ENCODE peak calls at places on chromosomes 12 and 14, in four cellular contexts. S is cardiac fibroblast, B is activated B cell treated with CpG ODN at 0.5 μM for 24 hours, V is fibroblast of the aortic adventitia. J is an unnamed sample.

GRCh38 chr14:52117433-52117832 is 48.6 kb upstream of the NID2 start:
- DNase-seq in S (peak), B (no peak), V (no peak), J (no peak)

GRCh38 chr14:53894456-53894855 is 62.2 kb downstream of the BMP4 start:
- DNase-seq in S (peak), B (no peak), V (peak), J (no peak)

GRCh38 chr14:99189201-99189801 is 82.7 kb downstream of the BCL11B start:
- DNase-seq in S (no peak), B (no peak), V (no peak), J (no peak)

GRCh38 chr12:16228067-16228466 is 49.4 kb downstream of the SLC15A5 start:
- DNase-seq in S (peak), B (no peak), V (peak), J (no peak)

GRCh38 chr14:65425885-65426284 is 13.4 kb downstream of the FUT8 start:
- DNase-seq in S (no peak), B (no peak), V (no peak), J (no peak)

GRCh38 chr14:104955396-104955770 is 22.8 kb downstream of the AHNAK2 start:
- DNase-seq in S (no peak), B (no peak), V (no peak), J (no peak)

GRCh38 chr14:69398053-69398817 is at the start of the genes ERH and SLC39A9:
- DNase-seq in S (peak), B (peak), V (peak), J (peak)

GRCh38 chr14:54570651-54571415 is 3.9 kb downstream of the SAMD4A start:
- DNase-seq in S (peak), B (no peak), V (peak), J (no peak)

GRCh38 chr14:22561661-22562579 is 27.1 kb downstream of the DAD1 start:
- DNase-seq in S (no peak), B (no peak), V (no peak), J (no peak)

GRCh38 chr12:46299846-46300245 is 31.0 kb upstream of the SLC38A1 start:
- DNase-seq in S (peak), B (no peak), V (no peak), J (no peak)

GRCh38 chr12:62361048-62361447 is 100.8 kb downstream of the USP15 start:
- DNase-seq in S (no peak), B (no peak), V (peak), J (no peak)

GRCh38 chr14:74580275-74580672 is 31.8 kb downstream of the LTBP2 start:
- DNase-seq in S (no peak), B (no peak), V (no peak), J (no peak)

GRCh38 chr14:71296184-71296583 is 388.9 kb downstream of the PCNX1 start:
- DNase-seq in S (no peak), B (no peak), V (no peak), J (no peak)

GRCh38 chr14:97978336-97978735 is 1181.2 kb downstream of the VRK1 start:
- DNase-seq in S (peak), B (no peak), V (peak), J (peak)

GRCh38 chr12:3202734-3203446 is 125.7 kb downstream of the TSPAN9 start:
- DNase-seq in S (peak), B (peak), V (peak), J (no peak)

GRCh38 chr14:100839573-100840175 is 13.8 kb downstream of the MEG3 start:
- DNase-seq in S (no peak), B (no peak), V (no peak), J (no peak)

GRCh38 chr12:22525426-22525825 is 18.9 kb downstream of the C2CD5 start:
- DNase-seq in S (peak), B (no peak), V (peak), J (no peak)

GRCh38 chr14:77868552-77869300 is 68.8 kb downstream of the ADCK1 start:
- DNase-seq in S (no peak), B (no peak), V (no peak), J (no peak)

GRCh38 chr12:107320929-107321618 is 227.7 kb upstream of the CRY1 start:
- DNase-seq in S (no peak), B (no peak), V (peak), J (peak)

GRCh38 chr12:131641315-131641714 is 69.6 kb upstream of the SFSWAP start:
- DNase-seq in S (no peak), B (no peak), V (no peak), J (peak)

GRCh38 chr14:84028205-84028604 is 1501.7 kb upstream of the FLRT2 start:
- DNase-seq in S (no peak), B (no peak), V (no peak), J (no peak)

GRCh38 chr14:50270932-50271331 is 39.6 kb upstream of the SOS2 start:
- DNase-seq in S (no peak), B (no peak), V (no peak), J (no peak)

GRCh38 chr12:99154264-99154982 is 493.1 kb upstream of the GARIN6 start:
- DNase-seq in S (peak), B (no peak), V (no peak), J (no peak)

GRCh38 chr12:120903818-120904773 is at the start of gene SPPL3:
- DNase-seq in S (peak), B (peak), V (peak), J (peak)
- TF ChIP-seq CTCF in S (no peak), B (no peak), V (no peak), J (no peak)

GRCh38 chr14:58878740-58879139 is 241.0 kb downstream of the DACT1 start:
- DNase-seq in S (no peak), B (no peak), V (no peak), J (no peak)

GRCh38 chr14:58881433-58881832 is 243.7 kb downstream of the DACT1 start:
- DNase-seq in S (no peak), B (no peak), V (no peak), J (no peak)

GRCh38 chr14:58882577-58883018 is 244.8 kb downstream of the DACT1 start:
- DNase-seq in S (peak), B (no peak), V (peak), J (no peak)

GRCh38 chr14:58887931-58888330 is 250.2 kb downstream of the DACT1 start:
- DNase-seq in S (no peak), B (no peak), V (no peak), J (no peak)

GRCh38 chr14:58884442-58884841 is 246.7 kb downstream of the DACT1 start:
- DNase-seq in S (no peak), B (no peak), V (no peak), J (no peak)
- TF ChIP-seq CTCF in S (peak), B (no peak), V (no peak), J (peak)

GRCh38 chr14:56357478-56357877 is 222.1 kb upstream of the TMEM260 start:
- DNase-seq in S (peak), B (no peak), V (peak), J (no peak)

GRCh38 chr14:56349942-56350341 is 229.7 kb upstream of the TMEM260 start:
- DNase-seq in S (peak), B (no peak), V (no peak), J (no peak)

GRCh38 chr14:56351861-56352260 is 227.7 kb upstream of the TMEM260 start:
- DNase-seq in S (peak), B (no peak), V (peak), J (no peak)
- TF ChIP-seq CTCF in S (no peak), B (no peak), V (no peak), J (no peak)

GRCh38 chr14:60163741-60164140 is 1.5 kb downstream of the DHRS7 start:
- DNase-seq in S (no peak), B (no peak), V (no peak), J (no peak)

GRCh38 chr14:60166144-60166543 is 946 bp upstream of the DHRS7 start:
- DNase-seq in S (no peak), B (no peak), V (no peak), J (no peak)

GRCh38 chr14:60165547-60165876 is 314 bp upstream of the DHRS7 start:
- DNase-seq in S (no peak), B (no peak), V (no peak), J (no peak)

GRCh38 chr14:60164404-60164716 is 838 bp downstream of the DHRS7 start:
- DNase-seq in S (no peak), B (no peak), V (peak), J (no peak)

GRCh38 chr14:60164717-60165546 is at the start of gene DHRS7:
- DNase-seq in S (peak), B (peak), V (peak), J (peak)
- TF ChIP-seq CTCF in S (peak), B (no peak), V (peak), J (peak)

GRCh38 chr12:110245278-110245868 is 35.7 kb upstream of the ATP2A2 start:
- DNase-seq in S (no peak), B (peak), V (no peak), J (no peak)
- TF ChIP-seq CTCF in S (peak), B (no peak), V (peak), J (peak)

DNA sequence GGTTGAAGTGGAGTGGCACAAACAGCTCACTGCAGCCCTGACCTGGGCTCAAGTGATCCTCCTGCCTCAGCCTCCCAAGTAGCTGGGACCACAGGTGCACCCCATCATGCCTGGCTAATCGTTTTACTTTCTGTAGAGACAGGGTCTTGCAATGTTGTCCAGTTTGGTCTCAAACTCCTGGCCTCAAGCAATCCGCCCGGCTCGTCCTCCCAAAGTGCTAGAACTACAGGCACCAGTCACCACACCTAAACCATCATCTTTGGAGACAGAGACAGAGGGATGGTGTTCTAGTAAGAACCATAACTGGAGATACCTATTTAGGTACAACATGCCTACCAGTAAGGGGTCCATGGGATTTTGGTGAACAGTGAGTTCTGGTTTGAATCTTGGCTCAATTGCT is 2.5 kb upstream of the DDX23 start:
- DNase-seq in S (no peak), B (no peak), V (no peak), J (no peak)
- TF ChIP-seq CTCF in S (no peak), B (no peak), V (no peak), J (no peak)

GRCh38 chr12:19482036-19482435 is 42.7 kb downstream of the AEBP2 start:
- DNase-seq in S (no peak), B (no peak), V (no peak), J (no peak)

GRCh38 chr12:19482551-19483109 is 43.3 kb downstream of the AEBP2 start:
- DNase-seq in S (peak), B (no peak), V (no peak), J (no peak)

GRCh38 chr12:19485240-19485639 is 45.9 kb downstream of the AEBP2 start:
- DNase-seq in S (no peak), B (no peak), V (no peak), J (no peak)

GRCh38 chr12:19483727-19484126 is 44.4 kb downstream of the AEBP2 start:
- DNase-seq in S (no peak), B (no peak), V (no peak), J (no peak)

DNA sequence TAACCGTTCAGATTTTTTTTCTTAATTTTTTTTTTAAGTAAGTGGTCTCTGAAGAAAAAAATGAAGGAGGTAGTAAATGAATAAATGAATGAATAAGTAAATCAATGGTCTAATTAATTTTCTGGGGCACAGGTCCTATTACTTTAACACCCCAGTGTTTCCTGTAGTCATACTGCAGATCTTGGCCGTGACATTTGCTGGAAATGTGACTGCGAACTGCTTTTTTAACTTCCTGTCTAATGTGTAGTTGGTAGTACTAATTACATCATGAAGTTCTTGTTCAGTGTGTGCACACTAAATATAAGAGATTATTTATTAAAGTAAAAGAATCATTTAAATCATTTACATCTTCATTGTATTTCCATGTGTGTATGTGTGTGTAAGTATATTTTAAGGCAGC is 45.4 kb downstream of the AEBP2 start:
- DNase-seq in S (no peak), B (no peak), V (no peak), J (no peak)
- TF ChIP-seq CTCF in S (no peak), B (no peak), V (no peak), J (no peak)

DNA sequence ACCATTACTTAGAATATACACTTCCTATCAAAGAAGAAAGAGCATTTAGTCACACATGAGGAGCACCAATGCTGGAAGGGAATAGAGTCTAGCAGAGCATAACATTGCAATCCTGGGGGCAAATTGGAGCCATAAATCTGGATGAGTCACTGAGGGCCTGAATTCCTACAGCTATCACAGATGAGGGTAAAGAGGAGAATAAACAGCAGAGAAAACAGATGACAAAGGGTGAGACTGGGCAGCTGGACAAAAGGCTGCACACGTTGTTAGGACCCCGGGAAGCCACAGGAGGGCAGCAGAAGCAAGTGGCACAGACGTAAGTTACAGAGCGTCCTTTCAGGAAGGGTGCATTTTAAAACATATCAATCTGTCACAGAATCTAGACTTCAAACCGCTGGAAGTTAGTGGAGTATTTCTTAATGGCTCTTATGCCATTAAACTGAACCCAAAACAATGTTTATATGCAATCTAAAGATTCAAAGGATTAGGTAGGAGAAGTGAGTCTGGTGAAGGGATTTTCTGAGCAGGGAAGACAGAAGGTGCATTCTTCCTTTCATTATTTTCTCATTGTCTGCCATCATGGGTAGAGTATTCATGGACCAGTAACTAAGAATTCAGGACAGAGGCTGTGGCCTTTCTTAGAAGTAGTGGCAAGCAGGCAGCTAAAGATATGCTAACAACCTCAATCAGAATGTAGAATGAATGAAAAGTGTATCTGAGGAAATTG is 159.8 kb upstream of the DAAM1 start:
- DNase-seq in S (peak), B (no peak), V (peak), J (no peak)
- TF ChIP-seq CTCF in S (peak), B (no peak), V (peak), J (peak)

GRCh38 chr14:68297871-68298468 is 478.4 kb downstream of the RAD51B start:
- DNase-seq in S (peak), B (no peak), V (peak), J (no peak)
- TF ChIP-seq CTCF in S (peak), B (no peak), V (peak), J (peak)

DNA sequence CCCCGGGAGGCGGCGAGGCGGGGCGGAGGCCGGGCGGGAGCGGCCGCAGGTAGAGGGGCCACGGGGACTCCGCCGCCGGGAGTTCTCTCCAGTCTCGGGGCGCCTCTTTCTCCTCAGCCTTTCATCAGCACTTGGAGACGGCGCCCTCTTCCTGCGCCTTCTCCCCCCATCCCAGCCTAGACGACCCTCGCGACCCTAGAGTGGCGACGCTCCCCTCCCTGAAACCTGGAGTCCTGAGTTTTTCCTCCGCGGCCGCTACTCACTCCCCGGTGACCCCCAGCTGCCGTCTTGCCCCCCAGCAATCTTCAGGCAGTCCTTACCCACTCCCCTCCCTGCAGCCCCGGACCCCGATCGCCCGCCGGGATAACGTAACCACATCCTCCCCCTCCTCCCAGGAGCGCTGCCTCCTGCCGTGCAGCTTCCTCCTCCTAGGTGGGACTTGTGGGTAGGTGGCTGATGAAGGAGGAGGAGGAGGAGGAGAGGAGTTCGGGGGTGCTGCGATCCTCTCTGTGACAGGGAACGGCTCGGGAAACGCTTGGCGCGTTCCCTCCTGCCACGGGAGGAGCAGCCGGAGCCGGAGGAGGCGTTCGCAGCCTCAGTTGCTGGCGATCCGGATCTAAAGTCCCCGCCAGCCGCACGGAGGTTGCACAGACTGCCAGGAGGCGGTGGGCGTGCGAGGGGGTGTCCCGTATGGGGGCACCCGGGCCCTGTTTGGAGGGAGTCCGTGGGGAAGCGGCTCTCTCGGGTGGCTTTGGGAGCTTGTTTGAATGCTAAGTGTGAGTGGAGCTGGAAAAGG is 889 bp downstream of the PLEKHA5 start:
- DNase-seq in S (peak), B (no peak), V (peak), J (peak)
- TF ChIP-seq CTCF in S (no peak), B (no peak), V (no peak), J (no peak)

J was measured in type B pancreatic cell.